ENCODE peak calls at places on chromosome 11, in seven cellular contexts. H is fibroblast of mammary gland, P is foreskin fibroblast, C is suprapubic skin, X is GM20000, W is fibroblast of the aortic adventitia, F is brain microvascular endothelial cell. V is an unnamed sample.

GRCh38 chr11:58958500-58958899 is 19.2 kb downstream of the GLYATL1 start:
- DNase-seq in P (peak), C (no peak), F (no peak), X (peak), H (peak), W (peak), V (peak)

GRCh38 chr11:32781721-32782120 is 12.7 kb downstream of the CCDC73 start:
- DNase-seq in W (no peak), F (no peak), X (no peak), P (no peak), C (no peak), H (no peak), V (no peak)

GRCh38 chr11:69661413-69661715 is 13.8 kb downstream of the LTO1 start:
- DNase-seq in X (no peak), C (no peak), H (no peak), P (no peak), W (no peak), F (no peak), V (no peak)

GRCh38 chr11:22331771-22332170 is 6.4 kb upstream of the SLC17A6 start:
- DNase-seq in F (no peak), X (no peak), C (no peak), P (no peak), W (no peak), H (no peak), V (no peak)

GRCh38 chr11:358129-358805 is 11.0 kb upstream of the B4GALNT4 start:
- DNase-seq in W (peak), P (no peak), H (no peak), C (peak), X (no peak), F (no peak), V (no peak)

GRCh38 chr11:128621491-128622136 is 34.3 kb upstream of the ETS1 start:
- DNase-seq in C (no peak), F (peak), H (peak), W (peak), X (no peak), P (peak), V (no peak)

GRCh38 chr11:96197221-96197620 is 145.8 kb downstream of the MAML2 start:
- DNase-seq in W (peak), P (peak), X (no peak), F (no peak), C (no peak), H (no peak), V (no peak)

GRCh38 chr11:124798991-124799383 is 1.2 kb downstream of the MSANTD2 start:
- DNase-seq in W (peak), F (peak), H (peak), C (no peak), P (peak), X (peak), V (peak)

GRCh38 chr11:24234822-24235508 is 261.9 kb upstream of the LUZP2 start:
- DNase-seq in C (no peak), H (peak), P (peak), X (no peak), W (no peak), F (peak), V (no peak)

GRCh38 chr11:78420796-78421209 is 3.2 kb upstream of the GAB2 start:
- DNase-seq in C (no peak), H (peak), W (peak), P (peak), X (peak), F (peak), V (peak)

GRCh38 chr11:83779876-83780275 is 493.7 kb upstream of the CCDC90B start:
- DNase-seq in H (no peak), F (no peak), C (no peak), W (peak), P (no peak), X (no peak), V (no peak)

GRCh38 chr11:6571434-6572008 is 31.9 kb downstream of the RRP8 start:
- DNase-seq in X (no peak), F (no peak), P (no peak), W (no peak), H (no peak), C (no peak), V (no peak)
- TF ChIP-seq CTCF in X (no peak), F (no peak), P (no peak), W (no peak), H (no peak), C (no peak), V (no peak)

GRCh38 chr11:1390603-1391164 is 950 bp downstream of the BRSK2 start:
- DNase-seq in F (no peak), H (no peak), C (no peak), P (peak), W (no peak), X (no peak), V (no peak)

GRCh38 chr11:1388763-1389102 is 1.0 kb upstream of the BRSK2 start:
- DNase-seq in F (no peak), P (no peak), W (no peak), H (no peak), X (no peak), C (no peak), V (no peak)

GRCh38 chr11:1387961-1388762 is 1.6 kb upstream of the BRSK2 start:
- DNase-seq in H (no peak), F (no peak), X (no peak), W (no peak), C (no peak), P (no peak), V (no peak)

GRCh38 chr11:1389932-1390587 is at the start of gene BRSK2:
- DNase-seq in X (no peak), P (no peak), W (no peak), C (no peak), H (no peak), F (no peak), V (no peak)

DNA sequence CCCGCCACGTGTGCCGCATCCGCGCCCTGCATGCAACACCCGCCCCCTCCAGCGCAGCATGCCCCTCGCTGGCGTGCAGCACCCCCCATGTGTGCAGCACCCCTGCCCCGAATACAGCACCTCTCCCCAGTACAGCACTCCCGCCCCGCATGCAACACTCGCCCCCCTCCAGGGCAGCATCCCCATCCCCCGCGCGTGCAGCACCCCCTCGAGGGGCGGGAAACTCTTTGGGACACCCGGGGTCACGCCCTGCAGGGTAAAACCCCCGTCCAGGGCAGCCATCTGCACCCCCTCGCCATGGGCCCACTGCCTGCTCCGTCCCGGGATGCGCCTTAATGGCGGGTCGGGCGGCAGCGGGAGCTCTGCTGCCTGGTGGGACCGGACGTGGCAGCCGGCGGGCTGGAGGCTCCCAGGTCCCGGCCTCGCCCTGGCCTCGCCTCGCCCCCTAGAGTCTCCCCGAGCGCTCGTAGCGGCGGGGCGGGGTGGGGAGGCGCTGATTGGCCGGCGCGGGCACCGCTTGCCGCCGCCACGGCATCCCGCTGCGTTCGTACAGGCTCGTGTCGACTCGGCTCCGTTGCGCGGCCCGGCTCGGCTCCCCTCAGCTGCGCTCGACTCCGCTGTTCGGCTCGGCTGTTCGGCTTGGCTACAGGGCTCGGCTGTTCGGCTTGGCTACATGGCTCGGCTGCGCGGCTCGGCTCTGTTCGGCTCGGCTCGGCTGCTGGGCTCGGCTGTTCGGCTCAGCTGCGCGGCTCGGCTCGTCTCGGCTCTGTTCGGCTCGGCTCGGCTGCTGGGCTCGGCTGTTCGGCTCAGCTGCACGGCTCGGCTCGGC is 417 bp upstream of the BRSK2 start:
- DNase-seq in W (peak), H (peak), P (peak), C (peak), X (peak), F (peak), V (peak)
- TF ChIP-seq CTCF in W (peak), H (no peak), P (no peak), C (no peak), X (no peak), F (no peak), V (no peak)

GRCh38 chr11:61118004-61118403 is 15.7 kb downstream of the CD5 start:
- DNase-seq in F (no peak), H (no peak), C (no peak), W (no peak), P (no peak), X (no peak), V (no peak)

GRCh38 chr11:61118406-61118805 is 16.1 kb downstream of the CD5 start:
- DNase-seq in H (no peak), C (no peak), W (no peak), P (no peak), F (no peak), X (no peak), V (no peak)

GRCh38 chr11:61115498-61116224 is 13.4 kb downstream of the CD5 start:
- DNase-seq in P (no peak), H (no peak), C (no peak), X (no peak), F (no peak), W (no peak), V (no peak)

GRCh38 chr11:61114913-61115312 is 12.6 kb downstream of the CD5 start:
- DNase-seq in W (no peak), P (no peak), F (no peak), H (no peak), C (no peak), X (no peak), V (no peak)

GRCh38 chr11:61116426-61117214 is 14.3 kb downstream of the CD5 start:
- DNase-seq in P (no peak), W (no peak), X (no peak), F (no peak), H (no peak), C (no peak), V (no peak)
- TF ChIP-seq CTCF in P (no peak), W (no peak), X (no peak), F (no peak), H (no peak), C (no peak), V (no peak)

GRCh38 chr11:73019996-73020395 is 122.1 kb downstream of the FCHSD2 start:
- DNase-seq in X (no peak), F (no peak), W (no peak), H (no peak), C (no peak), P (no peak), V (no peak)
- TF ChIP-seq CTCF in X (no peak), F (no peak), W (no peak), H (no peak), C (no peak), P (no peak), V (no peak)

GRCh38 chr11:122655527-122656072 is at the start of gene UBASH3B:
- DNase-seq in P (peak), H (peak), C (peak), W (peak), X (peak), F (peak), V (peak)
- TF ChIP-seq CTCF in P (peak), H (no peak), C (no peak), W (peak), X (no peak), F (peak), V (no peak)

GRCh38 chr11:114059984-114060401 is 482 bp downstream of the ZBTB16 start:
- DNase-seq in H (peak), C (no peak), W (no peak), P (peak), X (no peak), F (no peak), V (peak)

GRCh38 chr11:114061053-114062049 is 1.8 kb downstream of the ZBTB16 start:
- DNase-seq in F (no peak), P (peak), H (peak), X (peak), W (no peak), C (peak), V (peak)

GRCh38 chr11:114059278-114059983 is at the start of gene ZBTB16:
- DNase-seq in X (peak), P (peak), C (peak), F (no peak), W (no peak), H (peak), V (peak)

GRCh38 chr11:114058871-114059277 is 637 bp upstream of the ZBTB16 start:
- DNase-seq in H (peak), F (no peak), X (no peak), P (peak), W (no peak), C (no peak), V (no peak)

DNA sequence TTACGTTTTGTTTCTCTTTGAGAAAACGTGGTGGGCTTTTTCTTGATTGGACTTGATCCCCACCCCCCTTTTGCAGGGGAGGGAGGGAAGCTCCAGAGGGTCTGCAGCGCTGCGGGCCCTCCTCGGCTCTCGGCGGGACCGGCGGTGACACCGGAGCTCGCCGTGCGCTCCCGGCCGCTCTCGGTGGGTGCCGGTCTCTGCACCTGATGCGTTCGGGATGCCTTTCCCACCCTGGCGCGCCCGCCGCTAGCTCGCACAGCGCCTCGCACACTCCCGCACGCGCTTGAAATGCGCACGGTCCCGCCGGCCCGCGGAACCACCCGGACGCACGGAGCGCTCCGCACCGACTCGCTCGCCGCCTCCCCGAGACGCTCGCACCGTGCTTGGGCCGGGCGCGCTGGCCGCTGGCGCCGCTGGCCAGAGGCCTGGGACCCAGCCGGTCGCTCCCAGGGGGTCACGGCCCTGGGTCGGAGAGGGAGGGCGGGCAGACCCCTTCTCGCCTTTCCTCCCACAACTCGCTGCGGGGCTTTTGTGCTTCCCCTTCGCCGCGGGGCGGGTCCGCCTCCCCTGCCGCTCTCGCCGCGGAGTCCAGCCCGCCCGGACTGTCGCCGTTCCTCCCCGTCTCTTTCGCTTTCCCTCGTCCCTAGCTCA is 1.0 kb downstream of the ZBTB16 start:
- DNase-seq in P (peak), F (no peak), W (peak), H (no peak), X (peak), C (peak), V (no peak)
- TF ChIP-seq CTCF in P (no peak), F (no peak), W (no peak), H (no peak), X (no peak), C (no peak), V (no peak)

DNA sequence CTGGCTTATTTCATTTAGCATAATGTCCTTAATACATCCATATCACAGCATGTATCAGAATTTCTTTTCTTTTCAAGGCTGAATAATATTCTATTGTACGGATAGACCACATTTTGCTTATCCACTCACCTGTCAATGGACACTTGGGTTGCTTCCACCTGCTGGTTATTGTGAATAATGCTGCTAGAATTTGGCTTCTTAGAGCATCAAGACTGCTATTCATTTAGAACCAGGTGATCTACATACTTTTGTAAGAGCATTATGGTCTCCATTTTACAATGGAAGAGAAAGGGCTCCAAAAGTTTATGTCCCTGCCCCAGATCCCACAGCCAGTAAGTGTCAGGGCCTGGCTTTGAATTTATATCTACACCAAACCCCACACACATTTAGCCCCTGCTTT is 100.7 kb upstream of the CD82 start:
- DNase-seq in F (no peak), H (peak), W (no peak), X (no peak), C (no peak), P (no peak), V (no peak)
- TF ChIP-seq CTCF in F (no peak), H (no peak), W (no peak), X (no peak), C (no peak), P (no peak), V (no peak)

GRCh38 chr11:86158716-86159669 is 85.6 kb upstream of the EED start:
- DNase-seq in P (no peak), H (no peak), W (no peak), X (no peak), F (no peak), C (no peak), V (no peak)

GRCh38 chr11:86160546-86161149 is 83.9 kb upstream of the EED start:
- DNase-seq in C (no peak), X (no peak), F (peak), P (no peak), W (peak), H (no peak), V (no peak)

GRCh38 chr11:86164106-86164505 is 80.4 kb upstream of the EED start:
- DNase-seq in W (no peak), P (no peak), C (no peak), X (no peak), H (no peak), F (no peak), V (no peak)

GRCh38 chr11:86161373-86162255 is 82.9 kb upstream of the EED start:
- DNase-seq in H (no peak), F (no peak), W (no peak), P (no peak), X (no peak), C (no peak), V (no peak)

DNA sequence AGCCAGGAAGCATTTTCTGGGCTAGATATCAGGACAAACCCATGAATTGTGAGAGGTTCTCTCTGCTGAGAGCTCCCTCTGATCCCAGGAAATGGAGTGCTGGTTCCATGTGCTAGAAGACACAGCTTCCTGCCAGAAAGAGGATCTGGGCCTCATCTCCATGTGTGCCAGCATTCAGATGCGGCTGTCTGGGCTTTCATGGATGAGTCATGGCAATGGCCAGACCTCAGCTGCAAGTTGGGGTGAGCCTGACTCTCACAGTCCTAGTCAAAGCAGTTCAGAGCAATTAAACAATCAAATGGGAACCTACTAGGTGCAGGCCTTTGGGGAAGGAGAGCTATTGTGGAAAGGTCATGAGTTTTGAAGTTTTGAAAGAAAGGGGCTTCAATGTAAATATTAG is 82.3 kb upstream of the EED start:
- DNase-seq in P (peak), H (peak), C (no peak), F (peak), W (peak), X (no peak), V (no peak)
- TF ChIP-seq CTCF in P (no peak), H (no peak), C (no peak), F (no peak), W (no peak), X (no peak), V (no peak)

DNA sequence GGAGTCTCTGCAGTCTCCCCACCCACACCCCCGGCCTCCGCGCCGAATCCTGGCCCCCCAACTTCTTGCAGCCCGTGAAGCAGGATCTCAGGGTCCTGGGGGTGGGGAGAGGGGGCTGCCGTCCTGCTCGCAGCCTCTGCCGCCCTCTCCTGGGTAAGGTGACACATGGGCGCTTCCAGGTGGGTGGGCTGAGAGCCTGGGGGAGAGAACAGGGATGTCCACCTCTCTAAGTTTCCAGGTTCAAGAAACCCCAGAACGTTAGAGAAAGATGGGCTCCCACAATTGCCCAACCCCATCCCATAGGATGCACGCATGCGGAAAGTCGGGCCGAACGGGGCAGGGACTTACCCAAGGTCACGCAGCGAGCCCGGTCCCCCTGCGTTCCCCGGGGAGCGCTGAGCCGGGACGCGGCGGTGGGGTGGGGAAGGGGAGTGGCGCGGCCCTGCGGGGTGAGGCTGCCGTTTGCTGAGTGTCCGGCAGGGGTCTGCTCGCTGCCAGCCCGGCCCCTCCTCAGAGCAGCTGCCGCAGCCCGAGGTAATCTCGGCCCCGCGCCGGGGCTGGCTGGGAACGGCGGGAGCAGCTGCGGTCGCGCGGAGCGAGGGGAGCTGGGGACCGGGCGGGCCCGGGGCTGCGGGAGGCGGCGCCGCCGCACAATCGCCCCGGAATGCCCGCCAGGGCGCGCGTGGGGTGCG is 705 bp upstream of the CAPN1 start:
- DNase-seq in P (peak), C (peak), X (peak), W (peak), H (peak), F (peak), V (peak)
- TF ChIP-seq CTCF in P (peak), C (peak), X (peak), W (peak), H (peak), F (peak), V (peak)